ENCODE peak calls at places on chromosomes 11 and 22, in five cellular contexts. One of them, this sample, is unnamed.

GRCh38 chr11:63639195-63639832 is 25.1 kb upstream of the PLAAT3 start:
- DNase-seq in astrocyte of the cerebellum: no peak
- DNase-seq in breast epithelium: no peak
- DNase-seq in stimulated activated CD4-positive, alpha-beta T cell treated with anti-CD3 and anti-CD28 coated beads, Interleukin-12 subunit alpha, Interleukin-12 subunit beta, amount 100 ng/mL, for 4 hours: no peak
- DNase-seq in coronary artery: no peak
- DNase-seq in this sample: no peak

GRCh38 chr11:118436639-118437045 is 350 bp downstream of the KMT2A start:
- DNase-seq in astrocyte of the cerebellum: no peak
- DNase-seq in breast epithelium: no peak
- DNase-seq in stimulated activated CD4-positive, alpha-beta T cell treated with anti-CD3 and anti-CD28 coated beads, Interleukin-12 subunit alpha, Interleukin-12 subunit beta, amount 100 ng/mL, for 4 hours: no peak
- DNase-seq in coronary artery: no peak
- DNase-seq in this sample: no peak

GRCh38 chr11:102940714-102941588 is 14.6 kb downstream of the MMP13 start:
- DNase-seq in astrocyte of the cerebellum: peak
- DNase-seq in breast epithelium: no peak
- DNase-seq in stimulated activated CD4-positive, alpha-beta T cell treated with anti-CD3 and anti-CD28 coated beads, Interleukin-12 subunit alpha, Interleukin-12 subunit beta, amount 100 ng/mL, for 4 hours: peak
- DNase-seq in coronary artery: no peak
- DNase-seq in this sample: peak

GRCh38 chr11:64563966-64564365 is 27.1 kb upstream of the SLC22A12 start:
- DNase-seq in astrocyte of the cerebellum: no peak
- DNase-seq in breast epithelium: no peak
- DNase-seq in stimulated activated CD4-positive, alpha-beta T cell treated with anti-CD3 and anti-CD28 coated beads, Interleukin-12 subunit alpha, Interleukin-12 subunit beta, amount 100 ng/mL, for 4 hours: no peak
- DNase-seq in coronary artery: no peak
- DNase-seq in this sample: no peak

GRCh38 chr22:35712672-35713071 is 5.0 kb upstream of the APOL5 start:
- DNase-seq in astrocyte of the cerebellum: no peak
- DNase-seq in breast epithelium: no peak
- DNase-seq in stimulated activated CD4-positive, alpha-beta T cell treated with anti-CD3 and anti-CD28 coated beads, Interleukin-12 subunit alpha, Interleukin-12 subunit beta, amount 100 ng/mL, for 4 hours: no peak
- DNase-seq in coronary artery: no peak
- DNase-seq in this sample: no peak

GRCh38 chr11:67165595-67165994 is 46.5 kb downstream of the KDM2A start:
- DNase-seq in astrocyte of the cerebellum: no peak
- DNase-seq in breast epithelium: no peak
- DNase-seq in stimulated activated CD4-positive, alpha-beta T cell treated with anti-CD3 and anti-CD28 coated beads, Interleukin-12 subunit alpha, Interleukin-12 subunit beta, amount 100 ng/mL, for 4 hours: no peak
- DNase-seq in coronary artery: no peak
- DNase-seq in this sample: no peak

GRCh38 chr22:35043251-35043931 is 22.6 kb upstream of the ISX start:
- DNase-seq in astrocyte of the cerebellum: no peak
- DNase-seq in breast epithelium: no peak
- DNase-seq in stimulated activated CD4-positive, alpha-beta T cell treated with anti-CD3 and anti-CD28 coated beads, Interleukin-12 subunit alpha, Interleukin-12 subunit beta, amount 100 ng/mL, for 4 hours: no peak
- DNase-seq in coronary artery: no peak
- DNase-seq in this sample: no peak

GRCh38 chr11:87447606-87448005 is 409.9 kb downstream of the TMEM135 start:
- DNase-seq in astrocyte of the cerebellum: no peak
- DNase-seq in breast epithelium: no peak
- DNase-seq in stimulated activated CD4-positive, alpha-beta T cell treated with anti-CD3 and anti-CD28 coated beads, Interleukin-12 subunit alpha, Interleukin-12 subunit beta, amount 100 ng/mL, for 4 hours: no peak
- DNase-seq in coronary artery: no peak
- DNase-seq in this sample: no peak

GRCh38 chr11:19441752-19442553 is 201.2 kb upstream of the E2F8 start:
- DNase-seq in astrocyte of the cerebellum: peak
- DNase-seq in breast epithelium: no peak
- DNase-seq in stimulated activated CD4-positive, alpha-beta T cell treated with anti-CD3 and anti-CD28 coated beads, Interleukin-12 subunit alpha, Interleukin-12 subunit beta, amount 100 ng/mL, for 4 hours: peak
- DNase-seq in coronary artery: no peak
- DNase-seq in this sample: peak

GRCh38 chr11:123060265-123061000 is 1.5 kb downstream of the HSPA8 start:
- DNase-seq in astrocyte of the cerebellum: no peak
- DNase-seq in breast epithelium: no peak
- DNase-seq in stimulated activated CD4-positive, alpha-beta T cell treated with anti-CD3 and anti-CD28 coated beads, Interleukin-12 subunit alpha, Interleukin-12 subunit beta, amount 100 ng/mL, for 4 hours: no peak
- DNase-seq in coronary artery: no peak
- DNase-seq in this sample: no peak

GRCh38 chr11:125070699-125071254 is 7.7 kb downstream of the SLC37A2 start:
- DNase-seq in astrocyte of the cerebellum: no peak
- DNase-seq in breast epithelium: peak
- DNase-seq in stimulated activated CD4-positive, alpha-beta T cell treated with anti-CD3 and anti-CD28 coated beads, Interleukin-12 subunit alpha, Interleukin-12 subunit beta, amount 100 ng/mL, for 4 hours: no peak
- DNase-seq in coronary artery: peak
- DNase-seq in this sample: no peak

GRCh38 chr11:111911563-111912401 is at the start of gene CRYAB:
- DNase-seq in astrocyte of the cerebellum: peak
- DNase-seq in breast epithelium: peak
- DNase-seq in stimulated activated CD4-positive, alpha-beta T cell treated with anti-CD3 and anti-CD28 coated beads, Interleukin-12 subunit alpha, Interleukin-12 subunit beta, amount 100 ng/mL, for 4 hours: no peak
- DNase-seq in coronary artery: peak
- DNase-seq in this sample: peak

GRCh38 chr11:61577383-61578118 is 3.3 kb downstream of the SYT7 start:
- DNase-seq in astrocyte of the cerebellum: no peak
- DNase-seq in breast epithelium: no peak
- DNase-seq in stimulated activated CD4-positive, alpha-beta T cell treated with anti-CD3 and anti-CD28 coated beads, Interleukin-12 subunit alpha, Interleukin-12 subunit beta, amount 100 ng/mL, for 4 hours: no peak
- DNase-seq in coronary artery: no peak
- DNase-seq in this sample: no peak

This sample was measured in AG04450.